ENCODE peak calls at places on chromosomes 16 and 17, in eight cellular contexts. J is T-cell; D is effector CD4-positive, alpha-beta T cell; V is iPS-NIHi11; Z is body of pancreas; M is GM10248; P is NCI-H524; G is small intestine. Q is an unnamed sample.

GRCh38 chr17:80899402-80900268 is 92.0 kb upstream of the CHMP6 start:
- DNase-seq in J (peak), D (peak), V (peak), Z (peak), M (peak), P (no peak), G (peak), Q (peak)

GRCh38 chr16:66858740-66859396 is 14.7 kb downstream of the CA7 start:
- DNase-seq in J (no peak), D (no peak), V (no peak), Z (peak), M (no peak), P (no peak), G (peak), Q (no peak)

GRCh38 chr17:35791681-35792350 is 3.6 kb downstream of the MMP28 start:
- DNase-seq in J (no peak), D (no peak), V (no peak), Z (no peak), M (no peak), P (no peak), G (no peak), Q (no peak)

GRCh38 chr16:81413245-81413990 is 31.2 kb upstream of the CMIP start:
- DNase-seq in J (no peak), D (no peak), V (no peak), Z (no peak), M (no peak), P (no peak), G (no peak), Q (no peak)

GRCh38 chr16:807345-808251 is 7.1 kb upstream of the GNG13 start:
- DNase-seq in J (peak), D (peak), V (peak), Z (peak), M (peak), P (peak), G (peak), Q (peak)

GRCh38 chr16:88747588-88748301 is 37.3 kb downstream of the PIEZO1 start:
- DNase-seq in J (no peak), D (no peak), V (peak), Z (peak), M (peak), P (peak), G (peak), Q (peak)

GRCh38 chr17:42275527-42276358 is 448 bp downstream of the STAT5B start:
- DNase-seq in J (peak), D (peak), V (peak), Z (no peak), M (no peak), P (peak), G (no peak), Q (no peak)

GRCh38 chr17:15231851-15232516 is 33.1 kb downstream of the PMP22 start:
- DNase-seq in J (no peak), D (no peak), V (no peak), Z (no peak), M (no peak), P (no peak), G (no peak), Q (no peak)

GRCh38 chr17:82234211-82235055 is 5.6 kb downstream of the SLC16A3 start:
- DNase-seq in J (no peak), D (no peak), V (no peak), Z (no peak), M (no peak), P (no peak), G (no peak), Q (no peak)

GRCh38 chr16:9578459-9578858 is 487.0 kb downstream of the HAPSTR1 start:
- DNase-seq in J (no peak), D (no peak), V (no peak), Z (no peak), M (no peak), P (no peak), G (no peak), Q (no peak)

GRCh38 chr16:89629827-89630610 is 16.6 kb downstream of the DPEP1 start:
- DNase-seq in J (no peak), D (no peak), V (no peak), Z (no peak), M (no peak), P (no peak), G (peak), Q (no peak)

GRCh38 chr16:26413780-26414179 is 652.9 kb upstream of the C16orf82 start:
- DNase-seq in J (no peak), D (no peak), V (no peak), Z (no peak), M (no peak), P (no peak), G (no peak), Q (no peak)

GRCh38 chr17:80743181-80743771 is 198.6 kb downstream of the RPTOR start:
- DNase-seq in J (peak), D (peak), V (no peak), Z (no peak), M (no peak), P (no peak), G (peak), Q (no peak)

GRCh38 chr17:79799538-79800324 is 2.9 kb upstream of the CBX8 start:
- DNase-seq in J (no peak), D (no peak), V (no peak), Z (no peak), M (no peak), P (no peak), G (no peak), Q (no peak)

GRCh38 chr16:54487933-54488332 is 201.3 kb upstream of the IRX3 start:
- DNase-seq in J (no peak), D (no peak), V (no peak), Z (no peak), M (no peak), P (no peak), G (no peak), Q (no peak)

GRCh38 chr16:66107661-66108060 is 258.8 kb upstream of the CDH5 start:
- DNase-seq in J (no peak), D (no peak), V (no peak), Z (no peak), M (no peak), P (no peak), G (no peak), Q (no peak)

GRCh38 chr16:20799599-20799998 is 6.7 kb downstream of the ERI2 start:
- DNase-seq in J (no peak), D (no peak), V (peak), Z (no peak), M (no peak), P (no peak), G (peak), Q (no peak)

Q was measured in GM19239.